ENCODE peak calls at places on chromosome 19, in four cellular contexts. P is left lung, C is Calu3, S is endothelial cell. B is an unnamed sample.

GRCh38 chr19:2207991-2208860 is 27.9 kb downstream of the PLEKHJ1 start:
- DNase-seq in P (no peak), S (no peak), C (no peak), B (peak)

GRCh38 chr19:38556521-38557174 is 61.1 kb downstream of the MAP4K1 start:
- DNase-seq in P (peak), S (no peak), C (peak), B (no peak)

GRCh38 chr19:6632002-6632621 is 37.8 kb downstream of the TNFSF14 start:
- DNase-seq in P (no peak), C (peak), S (peak), B (peak)

GRCh38 chr19:38506723-38507550 is 73.4 kb downstream of the RYR1 start:
- DNase-seq in C (peak), S (peak), P (peak), B (peak)

GRCh38 chr19:1213391-1214286 is 8.1 kb downstream of the STK11 start:
- DNase-seq in C (no peak), P (no peak), S (peak), B (peak)

GRCh38 chr19:5926641-5927438 is 12.8 kb downstream of the CAPS start:
- DNase-seq in C (no peak), P (no peak), S (no peak), B (no peak)

GRCh38 chr19:38213911-38214625 is 10.0 kb downstream of the DPF1 start:
- DNase-seq in S (no peak), P (no peak), C (peak), B (no peak)

GRCh38 chr19:42601811-42602443 is 7.2 kb upstream of the CEACAM8 start:
- DNase-seq in C (peak), P (no peak), S (peak), B (no peak)

GRCh38 chr19:41218615-41219507 is at the start of gene AXL:
- DNase-seq in P (peak), C (peak), S (peak), B (peak)

GRCh38 chr19:11377237-11377636 is 2.8 kb downstream of the SWSAP1 start:
- DNase-seq in P (no peak), C (no peak), S (no peak), B (no peak)

GRCh38 chr19:42280761-42281174 is 11.7 kb downstream of the CIC start:
- DNase-seq in P (no peak), C (no peak), S (no peak), B (no peak)

GRCh38 chr19:49852631-49853126 is 1.7 kb downstream of the PTOV1 start:
- DNase-seq in C (no peak), S (no peak), P (no peak), B (no peak)

GRCh38 chr19:51811344-51811743 is 16.4 kb downstream of the FPR3 start:
- DNase-seq in P (no peak), C (no peak), S (no peak), B (no peak)

GRCh38 chr19:16199275-16199932 is 1.7 kb downstream of the AP1M1 start:
- DNase-seq in S (no peak), C (no peak), P (no peak), B (no peak)

GRCh38 chr19:47315125-47315821 is 5.6 kb downstream of the C5AR1 start:
- DNase-seq in C (peak), S (no peak), P (no peak), B (no peak)

GRCh38 chr19:50669319-50670101 is 20.3 kb downstream of the C19orf81 start:
- DNase-seq in C (peak), S (no peak), P (no peak), B (peak)

GRCh38 chr19:7788178-7788932 is 25.3 kb downstream of the CLEC4M start:
- DNase-seq in P (no peak), S (no peak), C (no peak), B (peak)

GRCh38 chr19:14974488-14974887 is 5.2 kb downstream of the SLC1A6 start:
- DNase-seq in C (no peak), S (no peak), P (no peak), B (no peak)

GRCh38 chr19:31356587-31357314 is 7.5 kb upstream of the TSHZ3 start:
- DNase-seq in C (no peak), S (peak), P (peak), B (peak)

GRCh38 chr19:3319643-3320353 is 46.6 kb upstream of the NFIC start:
- DNase-seq in P (peak), C (no peak), S (no peak), B (no peak)

GRCh38 chr19:16285769-16286564 is 38.7 kb upstream of the KLF2 start:
- DNase-seq in C (no peak), P (no peak), S (no peak), B (no peak)

GRCh38 chr19:51887522-51888498 is at the start of gene ZNF577:
- DNase-seq in C (peak), P (peak), S (peak), B (peak)

GRCh38 chr19:5751709-5752108 is 31.3 kb downstream of the CATSPERD start:
- DNase-seq in P (no peak), S (no peak), C (no peak), B (no peak)

GRCh38 chr19:46217476-46217875 is 12.1 kb upstream of the IGFL1 start:
- DNase-seq in S (no peak), C (no peak), P (no peak), B (no peak)

GRCh38 chr19:8302734-8303133 is 5.4 kb downstream of the CD320 start:
- DNase-seq in S (peak), C (no peak), P (no peak), B (no peak)

GRCh38 chr19:30710721-30711120 is 338.5 kb downstream of the ZNF536 start:
- DNase-seq in C (no peak), P (no peak), S (no peak), B (no peak)

GRCh38 chr19:41616785-41617621 is 9.9 kb downstream of the CEACAM4 start:
- DNase-seq in P (no peak), S (peak), C (peak), B (no peak)

GRCh38 chr19:40089462-40089861 is 1.3 kb downstream of the ZNF780A start:
- DNase-seq in C (peak), S (no peak), P (no peak), B (no peak)

GRCh38 chr19:14507704-14508246 is 10.4 kb downstream of the DNAJB1 start:
- DNase-seq in C (peak), S (no peak), P (no peak), B (no peak)

GRCh38 chr19:15995536-15995935 is 46.7 kb downstream of the OR10H4 start:
- DNase-seq in C (no peak), S (no peak), P (no peak), B (no peak)

GRCh38 chr19:52397310-52398090 is at the start of gene ZNF528:
- DNase-seq in S (peak), P (peak), C (no peak), B (peak)

GRCh38 chr19:56972291-56972914 is 131.9 kb upstream of the PEG3 start:
- DNase-seq in P (no peak), C (no peak), S (no peak), B (no peak)

GRCh38 chr19:13872695-13873389 is 4.1 kb upstream of the NANOS3 start:
- DNase-seq in P (peak), C (no peak), S (peak), B (no peak)

GRCh38 chr19:15828121-15828620 is 12.7 kb upstream of the OR10H1 start:
- DNase-seq in S (no peak), C (peak), P (no peak), B (no peak)

GRCh38 chr19:10766049-10766623 is 48.3 kb downstream of the DNM2 start:
- DNase-seq in P (no peak), S (no peak), C (no peak), B (no peak)

GRCh38 chr19:18488838-18489626 is 32.8 kb downstream of the ELL start:
- DNase-seq in C (peak), S (peak), P (no peak), B (peak)
- TF ChIP-seq CTCF in C (no peak), S (peak), P (no peak), B (no peak)

DNA sequence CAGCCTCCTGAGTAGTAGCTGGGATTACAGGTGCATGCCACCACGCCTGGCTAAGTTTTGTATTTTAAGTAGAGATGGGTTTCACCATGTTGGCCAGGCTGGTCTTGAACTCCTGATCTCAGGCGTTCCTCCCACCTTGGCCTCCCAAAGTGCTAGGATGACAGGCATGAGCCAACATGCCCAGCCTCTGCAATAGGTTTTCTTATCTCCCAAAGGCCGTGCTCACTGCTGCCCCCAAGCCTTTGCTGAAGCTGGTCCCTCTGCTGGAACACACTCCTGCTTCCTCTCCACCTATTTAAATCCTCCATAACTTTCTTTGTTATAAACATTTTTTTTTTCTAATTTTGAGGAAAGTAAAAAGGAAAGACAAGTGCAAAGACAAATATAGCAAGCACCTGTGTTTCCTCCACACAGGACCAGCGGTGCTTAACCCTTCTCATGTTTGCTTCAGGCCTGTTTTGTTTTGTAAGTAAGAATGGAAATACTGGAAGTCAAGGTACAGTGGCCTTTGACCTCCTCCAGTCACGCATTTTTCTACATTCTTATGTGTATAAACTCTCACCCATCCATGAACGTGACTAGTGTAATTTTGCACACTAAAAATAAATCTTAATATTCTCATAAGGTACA is 14.5 kb upstream of the TNFAIP8L1 start:
- DNase-seq in C (no peak), S (no peak), P (no peak), B (no peak)
- TF ChIP-seq CTCF in C (no peak), S (no peak), P (no peak), B (no peak)

DNA sequence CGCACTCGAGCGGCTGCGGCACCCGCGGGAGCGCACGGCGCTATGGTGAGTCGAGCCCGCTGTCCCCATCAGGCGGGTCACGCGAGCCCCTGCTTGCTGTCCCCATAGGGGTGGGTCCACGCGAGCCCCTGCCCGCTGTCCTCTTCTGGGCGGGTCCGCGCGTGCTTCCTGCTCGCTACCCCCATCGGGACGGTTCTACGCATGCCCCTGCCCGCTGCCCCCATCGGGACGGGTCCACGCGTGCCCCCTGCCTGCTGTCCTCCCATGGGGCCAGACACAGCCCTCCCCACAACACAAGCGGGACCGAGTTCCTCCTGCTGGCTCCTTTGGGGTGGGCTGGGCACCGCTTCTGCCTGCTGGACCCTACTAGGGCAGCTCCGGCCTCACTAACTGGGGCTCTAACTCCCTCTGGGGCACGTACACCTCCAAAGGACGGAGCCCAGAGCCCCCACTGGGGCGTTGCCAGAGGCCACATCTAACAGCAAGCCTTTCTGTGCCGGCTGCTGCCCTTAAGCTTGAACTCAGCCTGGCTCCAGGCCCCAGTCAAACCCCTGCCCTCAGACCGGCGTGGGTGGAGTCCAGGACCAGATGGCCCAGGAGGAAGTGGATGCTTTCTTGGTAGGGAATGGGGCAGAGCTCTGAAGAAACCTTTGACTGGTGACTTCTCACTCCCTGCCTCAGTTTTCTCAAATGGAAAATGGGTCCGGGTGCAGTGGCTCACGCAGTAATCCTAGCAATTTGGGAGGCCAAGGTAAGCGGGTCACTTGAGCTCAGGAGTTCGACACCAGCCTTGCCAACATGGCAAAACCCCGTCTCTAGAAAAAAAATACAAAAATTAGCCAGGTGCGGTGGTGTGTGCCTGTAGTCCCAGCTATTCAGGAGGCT is 722 bp downstream of the COLGALT1 start:
- DNase-seq in C (peak), S (peak), P (peak), B (peak)
- TF ChIP-seq CTCF in C (no peak), S (no peak), P (no peak), B (no peak)

GRCh38 chr19:55550321-55550650 is 4.9 kb upstream of the SBK3 start:
- DNase-seq in C (no peak), S (no peak), P (no peak), B (no peak)
- TF ChIP-seq CTCF in C (no peak), S (no peak), P (no peak), B (no peak)